ENCODE peak calls at places on chromosomes 1 and 21, in four cellular contexts. H is neuronal stem cell, X is H9, L is IMR-90. N is an unnamed sample.

GRCh38 chr21:31974454-31974985 is 101.7 kb downstream of the HUNK start:
- DNase-seq in H (no peak), X (peak), L (no peak), N (no peak)

GRCh38 chr1:44390277-44390676 is 14.8 kb upstream of the RNF220 start:
- DNase-seq in H (no peak), X (no peak), L (peak), N (peak)

GRCh38 chr1:94723899-94724298 is 96.3 kb upstream of the SLC44A3 start:
- DNase-seq in H (no peak), X (no peak), L (peak), N (no peak)

GRCh38 chr1:230050973-230051735 is 15.9 kb upstream of the GALNT2 start:
- DNase-seq in H (no peak), X (no peak), L (no peak), N (peak)

GRCh38 chr1:55877440-55878232 is 662.5 kb upstream of the USP24 start:
- DNase-seq in H (no peak), X (no peak), L (peak), N (no peak)

GRCh38 chr1:241443561-241443960 is 76.0 kb downstream of the FH start:
- DNase-seq in H (no peak), X (no peak), L (no peak), N (no peak)

GRCh38 chr1:230281531-230281930 is 144.6 kb downstream of the PGBD5 start:
- DNase-seq in H (no peak), X (no peak), L (peak), N (no peak)

GRCh38 chr1:19976317-19977003 is 3.0 kb downstream of the PLA2G2A start:
- DNase-seq in H (no peak), X (no peak), L (no peak), N (no peak)

GRCh38 chr1:52603301-52603675 is 1.1 kb downstream of the GPX7 start:
- DNase-seq in H (no peak), X (no peak), L (no peak), N (no peak)

GRCh38 chr1:90810681-90811080 is 93.6 kb upstream of the BARHL2 start:
- DNase-seq in H (no peak), X (no peak), L (no peak), N (no peak)

GRCh38 chr1:90807329-90807728 is 90.2 kb upstream of the BARHL2 start:
- DNase-seq in H (no peak), X (no peak), L (no peak), N (no peak)

GRCh38 chr1:90809093-90809492 is 92.0 kb upstream of the BARHL2 start:
- DNase-seq in H (no peak), X (peak), L (no peak), N (peak)

GRCh38 chr1:90810006-90810405 is 92.9 kb upstream of the BARHL2 start:
- DNase-seq in H (no peak), X (no peak), L (no peak), N (no peak)
- H2AK5ac ChIP-seq in H (no peak), X (no peak), L (no peak), N (no peak)

DNA sequence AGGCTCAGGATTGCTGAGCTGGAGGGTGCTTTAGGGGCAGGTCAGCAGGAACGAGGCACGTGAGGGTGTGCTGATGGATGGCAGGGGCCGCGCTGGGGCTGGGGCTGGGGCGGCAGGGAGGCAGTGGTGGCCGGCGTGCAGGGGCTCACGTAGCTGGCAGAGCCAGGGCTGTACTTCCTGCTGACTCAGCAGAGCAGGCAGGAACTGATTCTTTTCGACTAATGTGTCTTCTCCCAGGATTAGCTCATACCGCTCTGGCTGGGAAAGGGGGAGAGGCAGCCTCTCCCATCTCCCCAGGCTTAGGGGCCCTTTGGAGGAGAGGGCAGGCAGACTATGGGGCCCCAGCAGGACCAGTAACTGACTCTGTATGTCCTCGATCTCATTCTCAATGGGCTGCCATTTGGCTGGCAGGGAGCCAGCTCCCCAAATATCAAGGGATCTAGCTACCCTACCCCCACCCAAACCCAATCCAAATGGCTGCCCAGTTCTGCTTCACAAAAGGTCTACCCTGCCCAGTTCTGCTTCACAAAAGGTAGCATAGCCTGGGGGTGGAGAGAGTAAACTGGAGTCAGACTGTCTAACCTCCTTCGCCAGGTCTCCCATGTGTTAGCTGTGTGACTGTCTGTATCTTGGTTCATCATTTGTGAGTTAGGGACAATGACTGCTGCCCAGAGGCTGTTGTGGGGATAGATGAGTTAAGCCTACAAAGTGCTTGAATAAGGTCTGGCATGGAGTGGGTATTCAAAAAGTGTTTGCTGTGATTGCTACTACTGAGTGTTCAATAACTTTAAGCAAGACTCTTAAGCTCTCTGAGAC is 100.1 kb upstream of the SLC2A1 start:
- DNase-seq in H (no peak), X (peak), L (peak), N (no peak)
- H2AK5ac ChIP-seq in H (peak), X (no peak), L (peak), N (peak)

DNA sequence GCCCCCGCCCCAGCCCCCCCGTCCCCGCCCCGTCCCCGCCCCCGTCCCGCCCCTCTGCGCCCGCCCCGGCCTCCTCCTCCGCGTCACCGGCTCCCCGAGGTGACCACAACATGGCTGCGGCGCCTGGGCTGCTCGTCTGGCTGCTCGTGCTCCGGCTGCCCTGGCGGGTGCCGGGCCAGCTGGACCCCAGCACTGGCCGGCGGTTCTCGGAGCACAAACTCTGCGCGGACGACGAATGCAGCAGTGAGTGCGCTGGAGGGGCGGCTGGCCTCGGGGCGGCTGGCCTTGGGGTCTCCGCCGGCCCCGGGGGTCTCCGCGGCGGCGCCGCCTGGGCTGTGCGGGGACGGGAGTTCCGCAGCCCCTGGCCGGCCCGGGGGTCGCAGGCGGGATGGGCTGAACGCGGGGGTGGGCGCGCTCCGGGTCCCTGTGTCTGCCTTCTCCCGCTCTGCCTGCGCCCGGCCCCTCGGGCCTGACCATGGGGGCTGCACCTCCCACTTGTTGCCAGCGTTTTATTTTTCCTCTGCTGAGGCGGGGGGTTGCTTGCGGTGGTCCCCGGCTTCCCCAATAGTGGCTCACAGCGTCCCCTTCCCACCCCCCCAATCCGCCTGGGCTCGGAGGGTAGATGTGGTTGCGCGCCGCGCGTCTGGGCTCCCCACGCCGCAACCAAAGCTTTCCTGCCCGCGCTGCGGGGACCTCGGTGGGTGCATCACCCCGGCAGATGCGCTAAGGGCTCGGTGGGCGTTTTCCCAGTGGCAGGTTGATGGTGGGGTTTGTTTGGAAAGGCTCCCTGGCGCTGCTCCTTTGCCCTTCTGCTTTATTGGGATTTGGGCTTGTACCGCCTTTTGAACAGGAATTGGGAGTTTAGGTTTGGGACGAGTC is at the start of gene MIA3:
- DNase-seq in H (peak), X (peak), L (peak), N (peak)
- H2AK5ac ChIP-seq in H (no peak), X (no peak), L (peak), N (no peak)

GRCh38 chr1:92832537-92833160 is 809 bp downstream of the RPL5 start:
- DNase-seq in H (no peak), X (no peak), L (no peak), N (no peak)

GRCh38 chr1:92831368-92831761 is 475 bp upstream of the RPL5 start:
- DNase-seq in H (no peak), X (peak), L (no peak), N (no peak)

GRCh38 chr1:92833840-92834239 is 2.0 kb downstream of the RPL5 start:
- DNase-seq in H (no peak), X (no peak), L (no peak), N (no peak)

GRCh38 chr1:92834617-92835016 is 2.8 kb downstream of the RPL5 start:
- DNase-seq in H (no peak), X (no peak), L (no peak), N (no peak)

DNA sequence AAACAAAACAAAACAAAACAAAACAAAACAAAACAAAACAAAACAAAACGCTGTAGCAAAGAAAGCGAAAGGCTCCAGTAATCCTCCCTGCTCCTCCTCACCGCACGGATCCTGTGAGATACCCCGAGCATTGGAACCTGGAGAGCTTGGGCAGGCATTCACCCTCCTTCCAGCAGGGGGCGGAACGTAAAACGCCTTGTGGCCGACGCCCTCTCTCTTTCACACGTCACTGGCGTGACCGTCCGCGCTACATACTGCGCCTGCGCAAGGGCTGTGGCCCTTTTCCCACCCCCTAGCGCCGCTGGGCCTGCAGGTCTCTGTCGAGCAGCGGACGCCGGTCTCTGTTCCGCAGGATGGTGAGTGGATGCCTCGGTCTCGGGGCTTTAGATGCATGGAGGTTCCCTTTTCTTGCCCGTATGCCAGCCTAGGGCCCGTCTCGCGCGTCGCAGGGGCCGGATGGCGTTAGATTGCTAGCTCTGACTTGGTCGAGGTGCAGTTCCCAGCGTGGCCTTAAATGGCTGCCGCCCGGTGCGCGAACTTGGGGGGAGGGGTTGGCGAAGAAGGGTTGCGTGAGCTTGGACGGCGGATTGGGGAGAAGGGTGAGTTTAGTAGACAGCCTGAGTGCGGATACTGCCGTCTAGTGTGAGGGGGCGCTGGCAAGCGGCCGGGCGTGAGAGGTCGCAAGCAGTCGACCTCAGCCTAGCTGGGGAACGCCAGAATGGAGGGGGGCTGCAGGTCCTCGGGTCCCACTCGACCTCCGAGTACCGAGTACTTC is at the start of gene RPL5:
- DNase-seq in H (peak), X (peak), L (peak), N (peak)
- H2AK5ac ChIP-seq in H (peak), X (no peak), L (peak), N (peak)

DNA sequence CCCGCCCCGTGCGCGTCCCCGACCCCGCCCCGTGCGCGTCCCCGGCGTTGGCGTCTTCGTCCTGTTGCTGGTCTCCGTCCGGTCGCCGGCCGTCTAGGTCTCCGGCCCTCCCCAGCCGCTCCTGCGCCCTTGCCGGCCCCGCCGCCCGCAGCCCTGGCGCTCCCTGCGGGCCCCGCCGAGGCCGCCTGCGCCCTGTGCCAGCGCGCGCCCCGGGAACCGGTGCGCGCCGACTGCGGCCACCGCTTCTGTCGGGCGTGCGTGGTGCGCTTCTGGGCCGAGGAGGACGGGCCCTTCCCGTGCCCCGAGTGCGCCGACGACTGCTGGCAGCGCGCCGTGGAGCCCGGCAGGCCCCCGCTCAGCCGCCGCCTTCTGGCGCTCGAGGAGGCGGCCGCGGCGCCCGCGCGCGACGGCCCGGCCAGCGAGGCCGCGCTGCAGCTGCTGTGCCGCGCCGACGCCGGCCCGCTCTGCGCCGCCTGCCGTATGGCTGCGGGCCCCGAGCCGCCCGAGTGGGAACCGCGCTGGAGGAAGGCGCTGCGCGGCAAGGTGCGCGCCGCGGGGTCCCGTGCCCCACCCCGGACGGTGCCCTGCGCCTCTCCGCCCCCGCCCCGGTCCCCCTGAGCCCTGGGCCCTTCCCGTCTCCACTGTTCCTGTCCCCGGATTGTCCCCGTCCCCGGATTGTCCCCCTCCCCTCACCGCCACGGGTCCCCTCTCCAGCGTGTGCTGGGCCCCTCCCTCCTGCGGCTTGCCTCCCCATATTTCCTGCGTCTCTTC is at the start of gene RNF187:
- DNase-seq in H (no peak), X (no peak), L (peak), N (peak)
- H2AK5ac ChIP-seq in H (peak), X (no peak), L (peak), N (peak)

DNA sequence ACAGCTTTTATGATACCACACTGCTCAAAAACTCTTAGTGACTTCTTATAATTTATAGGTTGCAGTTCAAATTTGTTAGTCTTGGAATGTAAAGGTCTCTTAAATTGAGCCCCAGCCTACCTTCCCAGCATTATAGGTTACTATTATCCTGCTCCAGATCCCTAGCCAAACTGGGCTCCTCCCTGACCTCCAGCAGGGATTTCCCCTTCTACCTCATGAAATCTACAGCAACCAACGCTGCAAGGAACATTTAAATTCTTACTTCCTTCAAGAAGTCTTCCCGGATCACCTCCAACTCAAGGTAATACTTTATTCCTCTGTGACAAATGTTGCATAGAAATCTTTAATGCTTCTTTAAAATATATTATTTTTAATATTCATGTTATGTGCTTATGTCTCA is 255.1 kb upstream of the C1orf105 start:
- DNase-seq in H (no peak), X (no peak), L (no peak), N (no peak)
- H2AK5ac ChIP-seq in H (no peak), X (no peak), L (no peak), N (no peak)

DNA sequence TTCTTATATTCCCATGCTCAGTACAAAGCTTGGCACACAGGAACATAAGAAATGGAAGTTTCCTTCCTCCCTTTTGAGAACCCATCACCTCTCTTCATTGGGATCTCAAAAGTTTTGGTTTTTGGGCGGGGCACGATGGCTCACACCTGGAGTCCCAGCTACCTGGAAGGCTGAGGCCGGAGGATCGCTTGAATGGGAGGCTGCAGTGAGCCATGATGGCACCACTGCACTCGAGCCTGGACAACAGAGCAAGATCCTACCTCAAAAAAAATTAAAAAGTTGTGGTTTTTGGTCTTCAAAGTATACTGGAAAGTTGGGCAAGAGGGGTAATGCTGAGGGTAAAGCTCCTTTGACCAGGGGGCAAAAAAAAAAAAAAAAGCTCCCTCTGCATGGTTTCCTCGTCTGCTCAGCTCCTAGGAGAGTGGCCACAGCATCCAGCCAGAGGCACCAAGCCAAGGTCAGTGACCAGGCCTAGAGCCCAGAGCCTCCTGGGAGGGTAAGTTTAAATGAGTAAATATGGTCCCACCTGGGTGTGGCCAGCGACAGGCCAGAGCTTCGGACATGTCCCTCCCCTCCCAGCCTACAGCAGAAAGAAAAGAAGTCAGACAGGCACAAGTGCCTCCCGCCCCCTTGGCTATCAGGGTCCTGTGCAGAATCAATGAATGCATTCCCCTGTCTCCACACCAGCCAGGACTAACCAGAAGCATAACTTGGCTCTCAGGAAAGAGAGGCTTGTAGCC is 5.0 kb downstream of the MEF2D start:
- DNase-seq in H (no peak), X (no peak), L (no peak), N (no peak)
- H2AK5ac ChIP-seq in H (peak), X (no peak), L (peak), N (no peak)

DNA sequence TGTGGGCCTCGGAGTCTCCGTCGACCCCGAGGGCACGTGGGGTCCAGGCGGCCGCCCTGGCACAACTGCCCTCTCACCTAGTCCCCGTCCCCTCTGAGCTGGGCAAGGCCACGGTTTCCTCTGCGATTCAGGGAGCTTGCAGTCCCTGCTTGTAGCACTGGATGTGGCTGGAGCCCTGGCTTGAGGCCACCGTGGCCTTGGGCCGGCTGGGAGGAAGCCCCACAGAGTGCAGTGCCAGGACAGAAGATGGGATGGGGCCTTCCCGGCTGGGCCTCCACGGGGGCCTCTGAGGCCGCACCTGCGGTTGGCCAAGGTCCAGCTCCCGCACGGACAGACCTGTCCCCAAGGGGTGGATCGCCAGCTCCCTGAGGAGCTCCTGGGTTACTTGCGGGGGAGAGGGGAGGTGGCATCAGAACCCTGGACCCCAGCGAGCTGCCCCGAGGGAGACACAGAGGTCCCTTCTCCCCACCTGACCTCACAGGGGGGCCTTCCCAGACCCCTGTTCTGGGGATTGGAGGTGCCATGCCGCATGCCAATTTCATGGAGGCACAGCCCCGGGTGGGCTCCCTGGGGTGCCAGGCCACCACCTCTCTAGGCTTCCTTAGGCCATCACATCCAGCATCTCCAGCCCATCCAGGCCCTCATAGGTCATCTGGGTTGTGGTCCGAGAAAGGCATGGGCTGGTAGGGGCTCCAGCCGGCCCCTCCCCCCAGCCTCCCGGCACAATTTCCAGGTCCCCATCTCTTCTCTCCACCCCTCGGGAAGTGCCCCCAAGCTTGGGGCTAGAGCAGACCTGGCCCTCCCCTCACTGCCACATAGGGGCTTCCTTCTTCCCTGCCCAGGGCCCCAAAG is 80.8 kb downstream of the MORN1 start:
- DNase-seq in H (no peak), X (no peak), L (no peak), N (no peak)
- H2AK5ac ChIP-seq in H (peak), X (no peak), L (peak), N (no peak)

DNA sequence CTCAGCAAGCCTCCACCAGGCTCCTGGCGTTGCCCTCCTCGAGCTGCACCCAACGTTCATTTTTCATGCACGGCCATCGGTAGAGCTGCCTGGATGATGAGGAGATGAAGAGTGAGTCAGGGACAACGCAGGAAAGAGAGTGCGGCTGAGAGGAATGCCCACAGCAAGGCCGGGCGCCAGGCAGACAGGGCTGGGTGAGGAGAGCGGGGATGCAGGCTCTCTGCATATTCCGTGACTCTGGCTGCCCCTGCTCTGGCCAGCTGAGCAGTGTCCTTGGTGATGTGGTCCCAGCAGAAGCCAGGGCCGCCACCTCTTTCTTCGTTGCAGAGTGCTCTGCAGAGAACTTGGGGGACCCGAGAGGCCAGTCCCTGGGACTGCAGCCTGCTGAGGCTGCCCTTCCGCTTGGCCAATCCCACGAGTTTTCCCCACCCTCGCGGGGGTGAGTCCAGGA is 10.8 kb downstream of the UMODL1 start:
- DNase-seq in H (no peak), X (no peak), L (no peak), N (no peak)
- H2AK5ac ChIP-seq in H (peak), X (no peak), L (no peak), N (no peak)